ENCODE peak calls at places on chromosome 20, in ten cellular contexts. D is frontal cortex; U is B cell; A is breast epithelium; B is HTR-8/SVneo; K is EL; L is ELR; W is iris pigment epithelial cell; Z is stimulated activated CD8-positive, alpha-beta memory T cell treated with anti-CD3 and anti-CD28 coated beads, Interleukin-7, amount 100 ng/mL, for 1 hour; I is effector memory CD4-positive, alpha-beta T cell. Q is an unnamed sample.

GRCh38 chr20:24917056-24917455 is 32.0 kb upstream of the CST7 start:
- DNase-seq in D (no peak), U (no peak), A (no peak), B (no peak), K (no peak), L (no peak), W (no peak), Z (no peak), I (no peak), Q (no peak)

GRCh38 chr20:63696311-63696627 is 183 bp upstream of the TNFRSF6B start:
- DNase-seq in D (peak; percentile 49), U (peak; percentile 56), A (no peak), B (no peak), K (no peak), L (no peak), W (peak; percentile 47), Z (no peak), I (no peak), Q (peak; percentile 54)

GRCh38 chr20:709421-709820 is 33.8 kb upstream of the SCRT2 start:
- DNase-seq in D (no peak), U (no peak), A (peak; percentile 58), B (no peak), K (no peak), L (no peak), W (no peak), Z (no peak), I (no peak), Q (no peak)

GRCh38 chr20:60054716-60055371 is 96.6 kb downstream of the CDH26 start:
- DNase-seq in D (no peak), U (no peak), A (no peak), B (no peak), K (no peak), L (no peak), W (no peak), Z (no peak), I (no peak), Q (no peak)

GRCh38 chr20:23189854-23190253 is 103.7 kb upstream of the CD93 start:
- DNase-seq in D (no peak), U (no peak), A (no peak), B (no peak), K (no peak), L (no peak), W (no peak), Z (no peak), I (no peak), Q (no peak)

GRCh38 chr20:50017576-50018248 is 34.9 kb downstream of the SNAI1 start:
- DNase-seq in D (no peak), U (no peak), A (no peak), B (no peak), K (no peak), L (no peak), W (no peak), Z (no peak), I (no peak), Q (no peak)

GRCh38 chr20:24499472-24499871 is 30.0 kb downstream of the SYNDIG1 start:
- DNase-seq in D (no peak), U (no peak), A (no peak), B (no peak), K (no peak), L (no peak), W (no peak), Z (no peak), I (no peak), Q (no peak)

GRCh38 chr20:63048516-63049190 is 41.9 kb upstream of the BHLHE23 start:
- DNase-seq in D (no peak), U (no peak), A (no peak), B (no peak), K (no peak), L (no peak), W (no peak), Z (no peak), I (no peak), Q (no peak)

GRCh38 chr20:40319741-40320499 is 369.1 kb downstream of the MAFB start:
- DNase-seq in D (no peak), U (no peak), A (no peak), B (no peak), K (no peak), L (no peak), W (no peak), Z (no peak), I (no peak), Q (no peak)

GRCh38 chr20:36936341-36936740 is 15.2 kb downstream of the SAMHD1 start:
- DNase-seq in D (no peak), U (no peak), A (no peak), B (no peak), K (no peak), L (no peak), W (no peak), Z (no peak), I (no peak), Q (no peak)

GRCh38 chr20:63895886-63896135 is 885 bp downstream of the DNAJC5 start:
- DNase-seq in D (no peak), U (no peak), A (no peak), B (no peak), K (peak; percentile 13), L (peak; percentile 51), W (peak; percentile 37), Z (no peak), I (no peak), Q (no peak)

GRCh38 chr20:62768815-62769287 is 27.4 kb upstream of the MRGBP start:
- DNase-seq in D (no peak), U (no peak), A (no peak), B (peak; percentile 87), K (peak; percentile 36), L (no peak), W (peak; percentile 39), Z (no peak), I (no peak), Q (no peak)

GRCh38 chr20:20211274-20211987 is 156.5 kb upstream of the INSM1 start:
- DNase-seq in D (no peak), U (no peak), A (no peak), B (no peak), K (peak; percentile 60), L (peak; percentile 43), W (no peak), Z (no peak), I (no peak), Q (no peak)

GRCh38 chr20:25310921-25311728 is 63.2 kb downstream of the PYGB start:
- DNase-seq in D (no peak), U (no peak), A (peak; percentile 36), B (no peak), K (peak; percentile 98), L (peak; percentile 82), W (peak; percentile 64), Z (no peak), I (no peak), Q (peak; percentile 22)

GRCh38 chr20:50172347-50173013 is 18.1 kb upstream of the CEBPB start:
- DNase-seq in D (no peak), U (no peak), A (peak; percentile 74), B (peak; percentile 99), K (peak; percentile 86), L (peak; percentile 87), W (peak; percentile 75), Z (no peak), I (no peak), Q (no peak)

GRCh38 chr20:19823216-19823615 is 65.2 kb downstream of the RIN2 start:
- DNase-seq in D (no peak), U (no peak), A (no peak), B (no peak), K (no peak), L (no peak), W (no peak), Z (no peak), I (no peak), Q (no peak)

GRCh38 chr20:38141154-38141888 is 23.7 kb downstream of the TGM2 start:
- DNase-seq in D (no peak), U (no peak), A (no peak), B (no peak), K (no peak), L (no peak), W (no peak), Z (no peak), I (no peak), Q (no peak)

GRCh38 chr20:60132162-60132826 is 174.1 kb downstream of the CDH26 start:
- DNase-seq in D (no peak), U (no peak), A (no peak), B (no peak), K (no peak), L (no peak), W (no peak), Z (no peak), I (no peak), Q (no peak)

GRCh38 chr20:57749131-57749690 is 39.4 kb upstream of the PMEPA1 start:
- DNase-seq in D (no peak), U (peak; percentile 8), A (no peak), B (no peak), K (no peak), L (no peak), W (no peak), Z (no peak), I (no peak), Q (no peak)

GRCh38 chr20:3378138-3378537 is 29.3 kb downstream of the DNAAF9 start:
- DNase-seq in D (no peak), U (no peak), A (no peak), B (no peak), K (no peak), L (no peak), W (no peak), Z (no peak), I (no peak), Q (no peak)

GRCh38 chr20:17614176-17614811 is 44.4 kb downstream of the DSTN start:
- DNase-seq in D (peak; percentile 10), U (no peak), A (no peak), B (no peak), K (no peak), L (no peak), W (peak; percentile 32), Z (no peak), I (no peak), Q (peak; percentile 4)

GRCh38 chr20:31587545-31588389 is 17.3 kb upstream of the ID1 start:
- DNase-seq in D (peak; percentile 68), U (peak; percentile 46), A (no peak), B (no peak), K (peak; percentile 46), L (peak; percentile 65), W (peak; percentile 35), Z (no peak), I (no peak), Q (peak; percentile 65)

Q was measured in GM13977.